ENCODE peak calls at places on chromosomes 12 and 14, in four cellular contexts. N is GM12878, P is A549, O is K562. A is an unnamed sample.

GRCh38 chr14:50260511-50260910 is 29.1 kb upstream of the SOS2 start:
- DNase-seq in N (no peak), O (no peak), P (peak; percentile 40), A (peak; percentile 23)

GRCh38 chr12:14650791-14651190 is 45.6 kb downstream of the GUCY2C start:
- DNase-seq in P (no peak), O (no peak), N (no peak), A (no peak)

GRCh38 chr14:98162829-98163228 is 1109.2 kb downstream of the BCL11B start:
- DNase-seq in O (no peak), P (no peak), N (no peak), A (no peak)

GRCh38 chr14:77071938-77072388 is 26.1 kb upstream of the CIPC start:
- DNase-seq in P (no peak), N (no peak), O (no peak), A (no peak)

GRCh38 chr14:29461131-29461530 is 466.5 kb downstream of the PRKD1 start:
- DNase-seq in N (no peak), P (no peak), O (no peak), A (no peak)

GRCh38 chr12:104671407-104672095 is 214.8 kb downstream of the CHST11 start:
- DNase-seq in N (peak; percentile 88), P (peak; percentile 99), O (peak; percentile 35), A (peak; percentile 53)

GRCh38 chr12:9792961-9793617 is 32.4 kb upstream of the CD69 start:
- DNase-seq in P (no peak), N (no peak), O (no peak), A (no peak)

GRCh38 chr12:95473440-95473946 is 459 bp upstream of the METAP2 start:
- DNase-seq in N (peak; percentile 13), O (peak; percentile 28), P (peak; percentile 54), A (peak; percentile 39)

GRCh38 chr12:79451365-79451764 is 239.4 kb downstream of the PAWR start:
- DNase-seq in O (no peak), P (no peak), N (no peak), A (no peak)

GRCh38 chr12:96034631-96035282 is 630 bp downstream of the LTA4H start:
- DNase-seq in O (peak; percentile 12), P (no peak), N (no peak), A (peak; percentile 22)

GRCh38 chr12:75606146-75606545 is 94.7 kb upstream of the KRR1 start:
- DNase-seq in O (no peak), P (no peak), N (no peak), A (no peak)

GRCh38 chr14:21428930-21429329 is 27.0 kb downstream of the CHD8 start:
- DNase-seq in P (no peak), N (no peak), O (no peak), A (no peak)

GRCh38 chr14:103629503-103630121 is 601 bp downstream of the KLC1 start:
- DNase-seq in P (no peak), O (peak; percentile 63), N (no peak), A (no peak)

GRCh38 chr14:55077155-55077554 is 25.7 kb downstream of the MAPK1IP1L start:
- DNase-seq in N (no peak), P (peak; percentile 32), O (no peak), A (peak; percentile 19)

GRCh38 chr12:103586132-103586531 is 941 bp upstream of the STAB2 start:
- DNase-seq in O (no peak), N (no peak), P (no peak), A (no peak)

GRCh38 chr12:19129486-19130223 is at the start of gene PLEKHA5:
- DNase-seq in O (peak; percentile 87), P (peak; percentile 64), N (no peak), A (peak; percentile 44)

GRCh38 chr14:63598821-63599220 is 42.9 kb downstream of the WDR89 start:
- DNase-seq in N (no peak), O (no peak), P (no peak), A (no peak)

GRCh38 chr12:4116251-4117111 is 157.1 kb upstream of the CCND2 start:
- DNase-seq in P (no peak), N (no peak), O (no peak), A (peak; percentile 19)

GRCh38 chr14:50985124-50985815 is 41.0 kb upstream of the PYGL start:
- DNase-seq in O (no peak), N (no peak), P (no peak), A (no peak)

GRCh38 chr12:76591461-76591860 is 31.9 kb upstream of the OSBPL8 start:
- DNase-seq in P (no peak), N (no peak), O (no peak), A (no peak)

GRCh38 chr14:53536446-53536845 is 383.3 kb upstream of the DDHD1 start:
- DNase-seq in O (no peak), N (no peak), P (no peak), A (no peak)

GRCh38 chr12:108828774-108829173 is 28.6 kb downstream of the SSH1 start:
- DNase-seq in N (no peak), P (no peak), O (no peak), A (no peak)

GRCh38 chr12:109510196-109510595 is 32.8 kb downstream of the UBE3B start:
- DNase-seq in N (no peak), P (no peak), O (no peak), A (no peak)

GRCh38 chr12:120922279-120922678 is 18.1 kb upstream of the SPPL3 start:
- DNase-seq in N (no peak), P (no peak), O (no peak), A (no peak)

GRCh38 chr14:85060116-85060515 is 469.8 kb upstream of the FLRT2 start:
- DNase-seq in P (no peak), N (no peak), O (no peak), A (no peak)

GRCh38 chr12:81209001-81209400 is 131.1 kb downstream of the ACSS3 start:
- DNase-seq in O (no peak), P (no peak), N (no peak), A (peak; percentile 49)

GRCh38 chr14:103597623-103598372 is 31.2 kb upstream of the KLC1 start:
- DNase-seq in P (no peak), O (peak; percentile 23), N (no peak), A (no peak)

GRCh38 chr12:105674871-105675699 is 344.6 kb downstream of the C12orf75 start:
- DNase-seq in P (no peak), O (no peak), N (no peak), A (no peak)

GRCh38 chr12:54304187-54304810 is 3.5 kb upstream of the NFE2 start:
- DNase-seq in O (peak; percentile 93), P (peak; percentile 58), N (no peak), A (peak; percentile 85)

GRCh38 chr14:24890716-24891115 is 159.2 kb downstream of the STXBP6 start:
- DNase-seq in N (no peak), P (no peak), O (no peak), A (no peak)
- TF ChIP-seq POLR2AphosphoS2 in N (no peak), P (no peak), O (no peak), A (no peak)

GRCh38 chr14:24918822-24919221 is 131.1 kb downstream of the STXBP6 start:
- DNase-seq in P (no peak), N (no peak), O (no peak), A (no peak)

GRCh38 chr14:24915958-24916595 is 133.9 kb downstream of the STXBP6 start:
- DNase-seq in P (no peak), O (no peak), N (no peak), A (no peak)

GRCh38 chr14:24924544-24924943 is 125.4 kb downstream of the STXBP6 start:
- DNase-seq in O (no peak), N (no peak), P (no peak), A (no peak)

GRCh38 chr14:24920265-24921080 is 129.5 kb downstream of the STXBP6 start:
- DNase-seq in O (no peak), N (no peak), P (no peak), A (no peak)

DNA sequence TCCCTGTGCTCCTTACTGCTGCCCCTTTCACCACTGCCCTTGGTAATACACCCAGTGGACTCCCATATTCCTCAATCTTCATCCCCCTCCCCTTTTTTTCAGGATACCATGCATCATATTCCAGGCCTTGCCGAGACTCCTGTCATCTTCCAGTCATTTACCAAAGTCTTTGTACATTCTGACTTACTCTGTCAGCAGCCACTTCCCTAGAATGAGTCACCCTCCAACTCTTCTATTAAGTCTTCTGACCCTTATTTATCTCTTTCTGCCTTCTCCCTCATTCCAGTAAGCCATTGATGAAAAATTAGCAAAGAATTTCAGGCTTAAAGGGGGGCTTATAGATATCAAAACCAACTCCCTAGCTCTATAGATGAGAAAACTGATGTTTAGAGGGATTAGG is 128.0 kb downstream of the STXBP6 start:
- DNase-seq in N (no peak), O (no peak), P (no peak), A (no peak)
- TF ChIP-seq POLR2AphosphoS2 in N (no peak), O (no peak), P (no peak), A (no peak)

DNA sequence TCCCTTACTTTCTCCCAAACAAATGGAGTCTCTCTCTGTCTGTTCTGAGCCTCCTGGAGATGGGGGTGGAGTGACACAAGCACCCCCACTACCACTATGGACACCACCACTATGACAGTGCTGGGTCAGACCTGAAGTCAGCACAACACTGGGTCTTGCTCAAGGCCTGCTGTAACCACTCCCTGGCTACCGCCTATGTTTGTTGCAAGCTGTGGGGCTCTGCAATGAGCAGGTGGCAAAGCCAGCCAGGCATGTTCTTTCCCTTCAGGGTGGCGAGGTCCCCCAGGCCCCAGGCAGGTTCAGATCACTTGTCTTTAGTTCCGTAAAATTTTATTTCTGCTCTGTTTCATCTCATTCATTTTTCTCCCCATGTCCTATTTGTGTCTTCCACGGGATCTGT is 349.8 kb downstream of the TMEM121 start:
- DNase-seq in P (no peak), O (no peak), N (no peak), A (no peak)
- TF ChIP-seq POLR2AphosphoS2 in P (no peak), O (no peak), N (no peak), A (no peak)

GRCh38 chr12:30785630-30786029 is 30.9 kb upstream of the CAPRIN2 start:
- DNase-seq in P (no peak), O (no peak), N (no peak), A (no peak)
- TF ChIP-seq POLR2AphosphoS2 in P (no peak), O (no peak), N (no peak), A (no peak)

DNA sequence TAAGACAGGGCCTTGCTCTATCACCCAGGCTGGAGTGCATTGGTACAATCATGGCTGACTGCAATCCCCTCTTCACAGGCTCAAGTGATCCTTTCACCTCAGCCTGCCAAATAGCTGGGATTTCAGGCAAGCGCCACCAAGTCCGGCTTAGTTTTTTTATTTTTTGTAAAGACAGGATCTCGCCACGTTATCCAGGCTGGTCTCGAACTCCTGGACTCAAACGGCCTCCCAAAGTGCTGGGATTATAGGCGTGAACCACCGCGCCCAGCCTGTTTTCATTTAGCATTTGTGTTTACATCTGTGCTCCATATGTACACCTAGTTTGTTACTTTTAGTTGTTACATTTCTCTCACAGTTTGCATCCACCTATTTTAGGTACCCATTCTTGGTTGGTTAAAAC is 32.5 kb upstream of the LIMA1 start:
- DNase-seq in O (no peak), P (no peak), N (no peak), A (no peak)
- TF ChIP-seq POLR2AphosphoS2 in O (no peak), P (no peak), N (no peak), A (no peak)

A was measured in HepG2.